ENCODE peak calls at places on chromosomes 2 and 18, in four cellular contexts. D is A549, A is AG04450, Y is left lung. G is an unnamed sample.

GRCh38 chr18:62342884-62343283 is 17.8 kb downstream of the TNFRSF11A start:
- DNase-seq in D (no peak), A (no peak), Y (no peak), G (no peak)

GRCh38 chr2:127011796-127012195 is 95.2 kb downstream of the BIN1 start:
- DNase-seq in D (no peak), A (no peak), Y (no peak), G (no peak)

GRCh38 chr2:165008916-165009315 is 53.6 kb upstream of the SLC38A11 start:
- DNase-seq in D (peak; percentile 19), A (no peak), Y (no peak), G (no peak)

GRCh38 chr2:140504596-140504995 is 1626.2 kb downstream of the LRP1B start:
- DNase-seq in D (no peak), A (no peak), Y (no peak), G (no peak)

GRCh38 chr2:11976090-11976489 is 229.7 kb downstream of the LPIN1 start:
- DNase-seq in D (no peak), A (no peak), Y (no peak), G (no peak)

GRCh38 chr2:71713581-71714580 is 260.5 kb downstream of the DYSF start:
- DNase-seq in D (no peak), A (no peak), Y (no peak), G (no peak)

GRCh38 chr2:59888015-59888414 is 665.4 kb downstream of the BCL11A start:
- DNase-seq in D (no peak), A (no peak), Y (no peak), G (no peak)

GRCh38 chr18:10123006-10123950 is 209.5 kb downstream of the VAPA start:
- DNase-seq in D (no peak), A (no peak), Y (no peak), G (no peak)

GRCh38 chr2:85925216-85925671 is 36.5 kb upstream of the ST3GAL5 start:
- DNase-seq in D (no peak), A (no peak), Y (no peak), G (no peak)

GRCh38 chr2:222939208-222939846 is 78.5 kb downstream of the ACSL3 start:
- DNase-seq in D (peak; percentile 72), A (no peak), Y (no peak), G (peak; percentile 18)

GRCh38 chr2:8546319-8547283 is 135.3 kb upstream of the ID2 start:
- DNase-seq in D (no peak), A (no peak), Y (peak; percentile 73), G (no peak)

GRCh38 chr2:216849987-216850386 is 9.9 kb downstream of the TNP1 start:
- DNase-seq in D (no peak), A (no peak), Y (no peak), G (no peak)

GRCh38 chr2:165462433-165462832 is 7.1 kb upstream of the CSRNP3 start:
- DNase-seq in D (no peak), A (no peak), Y (no peak), G (no peak)

GRCh38 chr18:23669202-23669766 is 6.6 kb upstream of the ANKRD29 start:
- DNase-seq in D (no peak), A (no peak), Y (no peak), G (no peak)

GRCh38 chr2:86372641-86373502 is 35.4 kb upstream of the REEP1 start:
- DNase-seq in D (peak; percentile 72), A (peak; percentile 11), Y (no peak), G (no peak)

DNA sequence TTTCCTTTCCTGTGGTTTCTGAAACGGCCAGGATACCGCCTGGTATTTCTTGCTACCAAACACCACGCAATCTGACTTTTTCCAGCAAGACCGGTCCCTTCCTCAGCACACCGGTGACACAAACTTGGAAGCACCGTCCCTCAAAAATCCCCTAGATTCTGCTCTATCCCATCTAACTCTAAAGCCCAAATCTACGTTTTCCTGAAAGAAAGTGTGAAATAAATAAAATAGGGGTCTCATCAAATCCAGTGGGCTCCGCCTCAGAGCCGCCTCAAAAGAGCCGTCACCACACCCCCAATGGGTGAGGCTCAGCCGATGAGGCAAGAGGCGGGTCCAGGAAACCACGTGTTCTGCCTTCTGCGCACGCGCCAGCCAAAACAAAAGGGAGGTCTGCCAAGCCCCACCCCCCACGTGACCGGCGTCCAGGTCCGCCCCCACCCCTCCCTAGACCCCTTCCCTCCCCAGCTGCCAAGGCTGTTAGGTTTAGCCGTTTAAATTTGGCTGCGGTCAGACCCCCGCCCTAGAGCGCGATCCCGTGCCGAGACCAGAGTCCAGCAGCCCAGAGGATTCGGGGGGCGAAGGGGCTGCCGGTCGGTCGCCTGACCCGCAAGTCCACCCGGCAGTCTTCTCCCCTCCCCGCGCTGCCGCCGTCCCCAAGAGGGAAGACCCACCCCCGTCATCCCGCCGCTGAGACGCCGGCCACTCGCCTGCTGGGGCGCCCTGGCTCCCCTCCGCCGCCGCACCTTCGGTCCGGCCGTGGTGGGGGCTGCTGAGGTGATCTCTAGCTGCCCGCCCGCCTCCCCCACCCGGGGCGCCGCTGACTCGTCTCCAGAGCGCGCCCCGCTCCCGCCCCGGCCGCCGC is 536 bp downstream of the KANSL1L start:
- DNase-seq in D (peak; percentile 94), A (peak; percentile 95), Y (peak; percentile 97), G (peak; percentile 96)
- TF ChIP-seq CTCF in D (no peak), A (no peak), Y (no peak), G (no peak)

GRCh38 chr2:219638217-219638947 is 11.0 kb downstream of the SLC4A3 start:
- DNase-seq in D (no peak), A (no peak), Y (no peak), G (no peak)
- TF ChIP-seq CTCF in D (no peak), A (peak; percentile 16), Y (no peak), G (no peak)

GRCh38 chr2:46229134-46230063 is 67.8 kb upstream of the EPAS1 start:
- DNase-seq in D (peak; percentile 93), A (no peak), Y (no peak), G (no peak)
- TF ChIP-seq CTCF in D (no peak), A (peak; percentile 3), Y (no peak), G (no peak)

GRCh38 chr18:53950545-53950944 is 273.9 kb downstream of the MBD2 start:
- DNase-seq in D (no peak), A (no peak), Y (no peak), G (no peak)
- TF ChIP-seq CTCF in D (no peak), A (no peak), Y (no peak), G (no peak)

DNA sequence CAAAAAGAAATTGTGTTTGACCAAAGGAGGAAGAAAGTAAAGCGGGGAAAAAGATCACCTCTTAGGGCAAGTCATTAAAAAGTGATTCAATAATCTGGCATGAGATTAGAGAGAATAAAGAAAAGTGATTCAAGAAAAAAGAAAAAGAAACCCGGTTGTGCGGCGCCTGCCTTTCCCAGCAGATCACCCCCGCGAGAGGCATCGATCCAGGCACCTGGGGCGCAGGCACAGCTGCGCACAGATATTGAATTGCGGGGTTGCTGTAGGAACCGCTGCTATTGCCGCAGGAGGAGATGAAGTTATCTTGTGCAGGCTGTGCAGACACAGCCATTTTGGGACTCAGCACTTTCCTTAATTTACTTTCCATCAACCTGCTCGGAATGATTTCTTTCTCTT is 71.2 kb downstream of the PLB1 start:
- DNase-seq in D (peak; percentile 17), A (no peak), Y (no peak), G (peak; percentile 22)
- TF ChIP-seq CTCF in D (peak; percentile 16), A (no peak), Y (peak; percentile 57), G (no peak)

G was measured in activated B cell treated with CpG ODN at 0.5 μM for 24 hours.